ENCODE peak calls at places on chromosomes 12 and 14, in four cellular contexts. Y, E, N and V are unnamed samples.

GRCh38 chr12:118376089-118377004 is at the start of gene SUDS3:
- DNase-seq in N (peak), Y (peak), E (peak), V (peak)

GRCh38 chr12:29744365-29744764 is 39.4 kb downstream of the TMTC1 start:
- DNase-seq in Y (no peak), N (peak), E (no peak), V (no peak)

GRCh38 chr12:9649532-9649940 is 20.0 kb upstream of the CLEC2D start:
- DNase-seq in Y (no peak), N (peak), E (no peak), V (peak)

GRCh38 chr12:77572371-77572770 is 258.3 kb upstream of the NAV3 start:
- DNase-seq in E (no peak), N (no peak), Y (no peak), V (no peak)

GRCh38 chr14:95222151-95222631 is 64.9 kb upstream of the DICER1 start:
- DNase-seq in N (no peak), E (no peak), Y (no peak), V (no peak)

GRCh38 chr12:56161677-56162351 is 3.7 kb downstream of the MYL6 start:
- DNase-seq in E (no peak), N (no peak), Y (no peak), V (no peak)

GRCh38 chr12:5889381-5890047 is 55.5 kb downstream of the ANO2 start:
- DNase-seq in N (peak), Y (no peak), E (no peak), V (no peak)

GRCh38 chr14:53161758-53162512 is 8.8 kb upstream of the DDHD1 start:
- DNase-seq in E (no peak), Y (no peak), N (peak), V (no peak)

GRCh38 chr12:115225845-115226244 is 541.9 kb upstream of the TBX3 start:
- DNase-seq in N (peak), Y (no peak), E (no peak), V (no peak)

GRCh38 chr14:101065246-101065645 is 161.7 kb upstream of the RTL1 start:
- DNase-seq in E (no peak), N (no peak), Y (no peak), V (no peak)

GRCh38 chr12:54075431-54075830 is 21.8 kb downstream of the HOXC4 start:
- DNase-seq in E (no peak), Y (no peak), N (no peak), V (no peak)

GRCh38 chr14:101029668-101030290 is 126.3 kb upstream of the RTL1 start:
- DNase-seq in N (no peak), Y (no peak), E (no peak), V (no peak)

GRCh38 chr14:61812347-61813100 is 50.3 kb downstream of the SNAPC1 start:
- DNase-seq in E (no peak), N (no peak), Y (no peak), V (no peak)

GRCh38 chr14:21070610-21071224 is 613 bp downstream of the ARHGEF40 start:
- DNase-seq in E (no peak), N (peak), Y (no peak), V (peak)

GRCh38 chr12:27705263-27705662 is 5.4 kb upstream of the MRPS35 start:
- DNase-seq in Y (no peak), N (no peak), E (no peak), V (no peak)

GRCh38 chr12:66188584-66189475 is at the start of gene IRAK3:
- DNase-seq in E (peak), Y (no peak), N (no peak), V (peak)

GRCh38 chr12:13386269-13387039 is 189.9 kb downstream of the EMP1 start:
- DNase-seq in E (no peak), N (no peak), Y (no peak), V (no peak)

GRCh38 chr12:42129595-42130204 is 15.0 kb downstream of the GXYLT1 start:
- DNase-seq in N (peak), E (no peak), Y (no peak), V (no peak)

GRCh38 chr14:31774567-31774966 is 213.4 kb downstream of the NUBPL start:
- DNase-seq in E (no peak), N (no peak), Y (no peak), V (no peak)

GRCh38 chr12:89129471-89129870 is 222.8 kb downstream of the DUSP6 start:
- DNase-seq in E (no peak), N (no peak), Y (no peak), V (no peak)

GRCh38 chr12:26499979-26500640 is 304.7 kb downstream of the SSPN start:
- DNase-seq in Y (no peak), N (no peak), E (no peak), V (no peak)

GRCh38 chr14:38074754-38075153 is 132.9 kb upstream of the SSTR1 start:
- DNase-seq in N (peak), Y (no peak), E (no peak), V (no peak)

GRCh38 chr14:92523752-92524151 is 10.2 kb downstream of the RIN3 start:
- DNase-seq in N (no peak), E (no peak), Y (no peak), V (no peak)